ENCODE peak calls at places on chromosome 10, in eight cellular contexts. I is cardiac muscle cell; R is CD4-positive, alpha-beta memory T cell; N is aorta; D is CD4-positive, CD25-positive, alpha-beta regulatory T cell; A is DND-41; Z is endodermal cell; H is CD8-positive, alpha-beta memory T cell. Y is an unnamed sample.

GRCh38 chr10:83925133-83925532 is 214.2 kb upstream of the GHITM start:
- DNase-seq in I (no peak), R (no peak), N (no peak), D (no peak), A (no peak), Z (peak; percentile 77), H (no peak), Y (no peak)

GRCh38 chr10:30929901-30930520 is 101.7 kb downstream of the ZNF438 start:
- DNase-seq in I (no peak), R (no peak), N (no peak), D (no peak), A (no peak), Z (no peak), H (no peak), Y (no peak)

GRCh38 chr10:86376852-86377796 is 10.5 kb upstream of the GRID1 start:
- DNase-seq in I (peak; percentile 63), R (peak; percentile 82), N (peak; percentile 76), D (peak; percentile 73), A (peak; percentile 73), Z (peak; percentile 98), H (peak; percentile 72), Y (peak; percentile 78)

GRCh38 chr10:75111906-75112703 is 649 bp downstream of the SAMD8 start:
- DNase-seq in I (peak; percentile 64), R (peak; percentile 51), N (peak; percentile 73), D (peak; percentile 49), A (no peak), Z (peak; percentile 82), H (peak; percentile 34), Y (peak; percentile 86)

GRCh38 chr10:132096223-132096622 is 30.5 kb downstream of the JAKMIP3 start:
- DNase-seq in I (peak; percentile 26), R (no peak), N (no peak), D (no peak), A (no peak), Z (no peak), H (no peak), Y (peak; percentile 28)

GRCh38 chr10:639751-640672 is 49.5 kb downstream of the DIP2C start:
- DNase-seq in I (no peak), R (no peak), N (no peak), D (no peak), A (no peak), Z (no peak), H (no peak), Y (no peak)

GRCh38 chr10:31278279-31278941 is 40.6 kb upstream of the ZEB1 start:
- DNase-seq in I (peak; percentile 38), R (no peak), N (no peak), D (no peak), A (no peak), Z (no peak), H (no peak), Y (no peak)

GRCh38 chr10:36738738-36739431 is 386.5 kb upstream of the ANKRD30A start:
- DNase-seq in I (no peak), R (no peak), N (no peak), D (no peak), A (no peak), Z (no peak), H (no peak), Y (no peak)

GRCh38 chr10:70779685-70780369 is 5.3 kb downstream of the TBATA start:
- DNase-seq in I (no peak), R (no peak), N (peak; percentile 67), D (no peak), A (no peak), Z (peak; percentile 35), H (no peak), Y (peak; percentile 44)

GRCh38 chr10:88062798-88063472 is 199.5 kb downstream of the PTEN start:
- DNase-seq in I (peak; percentile 34), R (no peak), N (no peak), D (no peak), A (peak; percentile 39), Z (no peak), H (no peak), Y (no peak)

GRCh38 chr10:68897336-68897741 is 3.8 kb upstream of the DDX50 start:
- DNase-seq in I (peak; percentile 85), R (peak; percentile 23), N (no peak), D (peak; percentile 49), A (peak; percentile 67), Z (peak; percentile 84), H (no peak), Y (peak; percentile 67)

GRCh38 chr10:27744478-27745379 is 890 bp downstream of the MKX start:
- DNase-seq in I (peak; percentile 29), R (peak; percentile 47), N (peak; percentile 69), D (peak; percentile 30), A (no peak), Z (no peak), H (no peak), Y (no peak)

DNA sequence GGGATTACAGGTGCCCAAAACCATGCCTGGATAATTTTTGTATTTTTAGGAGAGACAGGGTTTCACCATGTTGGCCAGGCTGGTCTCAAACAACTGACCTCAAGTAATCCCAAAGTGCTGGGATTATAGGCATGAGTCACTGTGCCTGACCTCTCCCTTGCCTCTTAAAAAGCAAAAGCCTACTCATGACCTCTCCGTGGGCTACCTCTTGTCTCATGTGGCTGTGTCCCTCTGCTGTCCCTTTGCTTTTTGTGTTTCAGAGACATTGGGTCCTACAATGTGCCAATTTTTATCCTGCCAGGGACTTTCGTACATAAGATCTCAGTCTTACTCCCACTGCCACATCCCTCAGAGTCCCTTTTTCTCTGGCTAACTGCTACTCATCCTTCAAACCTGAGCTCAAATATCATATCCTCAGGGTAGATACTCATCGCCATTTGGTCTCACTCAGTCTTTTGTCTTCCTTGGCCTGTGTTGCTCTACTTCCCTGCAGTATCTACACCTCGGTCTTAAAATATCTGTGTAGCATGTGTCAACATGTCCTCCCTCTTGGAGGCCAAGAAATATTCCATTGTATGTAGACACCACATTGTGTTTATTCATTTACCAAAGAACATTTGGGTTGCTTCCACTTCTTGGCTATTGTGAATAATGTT is 465.0 kb upstream of the KLF6 start:
- DNase-seq in I (no peak), R (no peak), N (no peak), D (no peak), A (no peak), Z (no peak), H (no peak), Y (no peak)
- H3K27ac ChIP-seq in I (no peak overlapping the region), R (no peak overlapping the region), N (peak overlapping the region; percentile 42), D (no peak overlapping the region), A (no peak overlapping the region), Z (no peak overlapping the region), H (no peak overlapping the region), Y (no peak overlapping the region)

GRCh38 chr10:100988166-100988565 is 823 bp downstream of the TWNK start:
- DNase-seq in I (no peak), R (no peak), N (peak; percentile 38), D (no peak), A (no peak), Z (no peak), H (no peak), Y (no peak)
- H3K36me3 ChIP-seq in I (peaks cover 13% of the 10 kb centered on the region), R (peaks cover 23% of the 10 kb centered on the region), N (no peaks in the 10 kb centered on the region), D (peaks cover 25% of the 10 kb centered on the region), A (peaks cover 60% of the 10 kb centered on the region), Z (peaks cover 40% of the 10 kb centered on the region), H (peaks cover 13% of the 10 kb centered on the region), Y (peaks cover 29% of the 10 kb centered on the region)

GRCh38 chr10:43262902-43263466 is 3.9 kb downstream of the RASGEF1A start:
- DNase-seq in I (no peak), R (no peak), N (no peak), D (no peak), A (no peak), Z (no peak), H (no peak), Y (peak; percentile 34)

GRCh38 chr10:43265799-43266721 is 805 bp downstream of the RASGEF1A start:
- DNase-seq in I (no peak), R (peak; percentile 62), N (no peak), D (peak; percentile 39), A (no peak), Z (peak; percentile 85), H (peak; percentile 35), Y (no peak)

GRCh38 chr10:43264324-43264986 is 2.4 kb downstream of the RASGEF1A start:
- DNase-seq in I (no peak), R (no peak), N (no peak), D (no peak), A (no peak), Z (peak; percentile 43), H (no peak), Y (no peak)

GRCh38 chr10:43263551-43264323 is 3.1 kb downstream of the RASGEF1A start:
- DNase-seq in I (no peak), R (no peak), N (no peak), D (no peak), A (no peak), Z (peak; percentile 66), H (no peak), Y (peak; percentile 43)

DNA sequence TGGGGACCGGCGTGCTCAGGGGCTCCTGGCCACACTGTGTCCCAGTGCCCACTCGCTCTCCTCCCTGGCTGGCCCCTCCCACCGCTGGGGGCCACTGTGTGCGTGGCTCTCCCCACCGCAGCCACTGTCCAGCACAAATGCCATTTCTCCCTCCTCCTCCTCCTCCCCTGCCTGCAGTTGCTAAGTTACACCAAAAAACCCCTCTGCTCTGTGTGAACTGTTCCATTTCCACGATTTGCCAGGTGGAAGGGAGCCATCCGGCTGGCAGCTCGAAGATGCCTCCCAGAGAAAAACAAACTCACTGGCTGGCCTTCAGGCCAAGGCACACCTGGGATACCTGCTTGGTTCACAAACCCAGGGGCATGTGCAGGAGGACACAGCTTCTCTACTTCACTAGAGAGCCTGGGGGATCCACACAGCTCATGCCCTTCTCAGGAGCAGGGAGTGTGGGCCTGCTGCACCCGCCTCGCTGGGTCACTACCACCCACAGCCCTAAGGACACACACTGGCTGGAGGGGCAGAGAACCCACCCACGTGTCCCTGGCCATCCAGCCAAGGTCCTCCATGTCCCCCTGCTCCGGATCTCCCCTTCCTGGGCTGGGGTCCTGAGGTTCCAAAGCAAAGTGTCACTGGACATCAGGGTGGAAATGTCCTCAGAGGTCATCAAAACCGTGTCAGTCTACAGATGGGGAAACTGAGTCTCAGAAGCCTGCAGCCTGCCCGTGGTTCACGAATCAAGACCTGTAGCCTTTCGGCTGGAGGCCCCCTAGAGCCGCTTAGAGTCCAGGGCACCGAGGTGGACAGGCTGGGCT is 1.7 kb downstream of the RASGEF1A start:
- DNase-seq in I (no peak), R (no peak), N (no peak), D (no peak), A (no peak), Z (no peak), H (no peak), Y (no peak)
- H3K27ac ChIP-seq in I (no peak overlapping the region), R (no peak overlapping the region), N (no peak overlapping the region), D (no peak overlapping the region), A (no peak overlapping the region), Z (no peak overlapping the region), H (no peak overlapping the region), Y (no peak overlapping the region)

GRCh38 chr10:103125323-103126267 is 67.5 kb downstream of the NT5C2 start:
- DNase-seq in I (peak; percentile 71), R (no peak), N (no peak), D (no peak), A (peak; percentile 22), Z (no peak), H (no peak), Y (no peak)

GRCh38 chr10:103127241-103127640 is 65.8 kb downstream of the NT5C2 start:
- DNase-seq in I (no peak), R (no peak), N (no peak), D (no peak), A (no peak), Z (no peak), H (no peak), Y (no peak)

DNA sequence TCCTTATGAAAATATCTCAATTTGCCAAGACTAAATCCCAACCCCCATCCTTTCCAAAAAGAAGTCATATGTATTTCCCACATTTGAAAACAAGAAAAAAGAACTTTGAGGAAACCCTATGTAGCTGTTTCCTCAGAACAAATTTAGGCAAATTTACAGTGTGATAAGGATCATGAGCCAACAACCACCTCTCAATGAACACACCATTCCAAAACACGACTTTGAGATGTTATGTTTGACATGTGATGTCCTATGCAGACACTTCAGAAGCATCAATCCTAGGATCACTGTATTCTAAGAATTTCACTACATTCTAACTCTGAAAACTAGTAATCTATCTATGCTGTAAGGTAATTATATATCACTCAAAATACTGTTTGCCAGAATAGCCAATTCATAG is 62.2 kb downstream of the NT5C2 start:
- DNase-seq in I (no peak), R (no peak), N (no peak), D (no peak), A (no peak), Z (no peak), H (no peak), Y (no peak)
- H3K36me3 ChIP-seq in I (no peaks in the 10 kb centered on the region), R (no peaks in the 10 kb centered on the region), N (no peaks in the 10 kb centered on the region), D (peaks cover 4% of the 10 kb centered on the region), A (peaks cover 50% of the 10 kb centered on the region), Z (peaks cover 55% of the 10 kb centered on the region), H (no peaks in the 10 kb centered on the region), Y (peaks cover 4% of the 10 kb centered on the region)